ENCODE peak calls at places on chromosomes 6 and 20, in ten cellular contexts. H is pancreas, T is tibial artery, O is body of pancreas, G is cardiac muscle cell, W is A549, S is psoas muscle, F is Peyer's patch, C is left lung, Y is kidney. B is an unnamed sample. For H3K4me1, the result is how much of the 10 kb centered on the place peaks cover.

GRCh38 chr6:155328539-155329459 is 14.5 kb upstream of the TFB1M start:
- DNase-seq in F (peak), G (no peak), W (no peak), T (no peak), O (peak), Y (no peak), H (peak), C (no peak), S (no peak), B (no peak)

GRCh38 chr6:35318200-35318844 is 20.7 kb downstream of the DEF6 start:
- DNase-seq in Y (peak), G (peak), T (peak), C (peak), O (peak), S (peak), F (peak), H (peak), W (peak), B (peak)

GRCh38 chr6:154460306-154461071 is 50.0 kb downstream of the CNKSR3 start:
- DNase-seq in H (no peak), W (no peak), S (no peak), Y (no peak), T (no peak), C (no peak), G (no peak), O (no peak), F (no peak), B (no peak)

GRCh38 chr6:157791461-157791860 is 31.6 kb upstream of the SNX9 start:
- DNase-seq in W (no peak), G (no peak), O (peak), S (no peak), C (no peak), Y (no peak), F (no peak), H (peak), T (no peak), B (no peak)

GRCh38 chr20:62241501-62241900 is 3.2 kb downstream of the OSBPL2 start:
- DNase-seq in W (no peak), F (peak), H (no peak), C (no peak), G (no peak), Y (no peak), S (no peak), O (peak), T (no peak), B (peak)

GRCh38 chr6:154154389-154154967 is 115.4 kb downstream of the OPRM1 start:
- DNase-seq in H (peak), O (peak), S (no peak), C (no peak), W (peak), T (no peak), F (no peak), Y (no peak), G (peak), B (peak)

GRCh38 chr6:152386131-152386530 is 251.0 kb downstream of the SYNE1 start:
- DNase-seq in O (no peak), H (no peak), T (no peak), S (no peak), W (peak), G (no peak), F (no peak), Y (no peak), C (no peak), B (no peak)

GRCh38 chr20:17666491-17666890 is 15.6 kb downstream of the RRBP1 start:
- DNase-seq in G (no peak), Y (no peak), O (no peak), H (no peak), F (no peak), C (no peak), W (no peak), S (no peak), T (peak), B (no peak)

GRCh38 chr20:20547221-20547875 is 165.1 kb downstream of the RALGAPA2 start:
- DNase-seq in T (no peak), H (no peak), O (no peak), S (no peak), C (no peak), W (no peak), G (no peak), F (no peak), Y (no peak), B (no peak)

GRCh38 chr6:113857565-113858066 is 471 bp downstream of the MARCKS start:
- DNase-seq in S (peak), W (peak), G (peak), T (peak), C (no peak), F (peak), O (peak), H (peak), Y (peak), B (no peak)

GRCh38 chr6:159168536-159169192 is 536 bp upstream of the FNDC1 start:
- DNase-seq in C (peak), O (peak), W (peak), H (no peak), F (no peak), Y (peak), T (no peak), G (peak), S (peak), B (no peak)

GRCh38 chr20:23602261-23602660 is 3.5 kb downstream of the CST9 start:
- DNase-seq in F (no peak), G (no peak), T (no peak), W (no peak), C (no peak), S (no peak), H (no peak), Y (no peak), O (no peak), B (no peak)

GRCh38 chr20:9147553-9148024 is 78.7 kb downstream of the PLCB4 start:
- DNase-seq in G (no peak), S (no peak), C (no peak), H (no peak), Y (no peak), W (peak), T (no peak), O (no peak), F (no peak), B (no peak)

GRCh38 chr6:2938632-2939083 is 32.7 kb downstream of the SERPINB6 start:
- DNase-seq in F (no peak), H (peak), G (no peak), O (peak), C (no peak), S (no peak), T (no peak), W (peak), Y (no peak), B (no peak)

GRCh38 chr20:54208492-54209044 is 681 bp downstream of the PFDN4 start:
- DNase-seq in T (no peak), H (no peak), S (no peak), C (no peak), Y (no peak), G (no peak), O (no peak), W (peak), F (no peak), B (no peak)

GRCh38 chr20:14337400-14338171 is at the start of gene FLRT3:
- DNase-seq in T (peak), W (peak), O (peak), H (peak), Y (peak), S (peak), C (peak), G (peak), F (peak), B (peak)

GRCh38 chr6:20953019-20953418 is 418.8 kb downstream of the CDKAL1 start:
- DNase-seq in T (no peak), S (no peak), H (no peak), O (no peak), Y (no peak), F (no peak), C (no peak), G (no peak), W (no peak), B (no peak)

GRCh38 chr20:41956316-41957050 is 338.3 kb upstream of the CHD6 start:
- DNase-seq in W (peak), H (no peak), S (no peak), C (no peak), Y (no peak), O (no peak), T (no peak), F (no peak), G (peak), B (no peak)

GRCh38 chr6:121285041-121285440 is 49.2 kb downstream of the TBC1D32 start:
- DNase-seq in W (peak), G (no peak), Y (no peak), C (no peak), H (no peak), S (no peak), T (no peak), F (no peak), O (no peak), B (no peak)

GRCh38 chr20:40955326-40955725 is 73.3 kb upstream of the TOP1 start:
- DNase-seq in W (no peak), C (no peak), F (no peak), T (peak), H (no peak), G (no peak), O (no peak), S (no peak), Y (no peak), B (no peak)

GRCh38 chr20:17365831-17366230 is 139.0 kb downstream of the PCSK2 start:
- DNase-seq in S (no peak), O (no peak), F (no peak), C (no peak), T (no peak), Y (no peak), H (no peak), G (no peak), W (no peak), B (no peak)

GRCh38 chr6:3825331-3825831 is 23.8 kb upstream of the FAM50B start:
- DNase-seq in F (no peak), O (peak), W (peak), H (no peak), S (peak), T (peak), C (peak), Y (no peak), G (no peak), B (peak)

GRCh38 chr6:15608406-15608805 is 54.4 kb downstream of the DTNBP1 start:
- DNase-seq in F (no peak), Y (no peak), T (no peak), O (no peak), H (no peak), C (no peak), G (no peak), W (peak), S (no peak), B (no peak)

GRCh38 chr6:87806098-87806497 is 104.1 kb upstream of the AKIRIN2 start:
- DNase-seq in W (no peak), F (no peak), S (no peak), T (no peak), C (no peak), H (no peak), Y (no peak), G (no peak), O (no peak), B (no peak)

GRCh38 chr6:53335224-53335994 is 13.3 kb downstream of the ELOVL5 start:
- DNase-seq in Y (no peak), O (no peak), C (no peak), T (no peak), S (no peak), F (no peak), H (no peak), G (no peak), W (no peak), B (no peak)

GRCh38 chr6:121896771-121897170 is 461.3 kb downstream of the GJA1 start:
- DNase-seq in O (no peak), H (no peak), S (no peak), F (no peak), T (no peak), C (no peak), W (no peak), Y (no peak), G (no peak), B (no peak)

GRCh38 chr6:31763617-31763940 is 1.1 kb downstream of the SAPCD1 start:
- DNase-seq in C (no peak), O (no peak), Y (peak), H (no peak), T (no peak), S (no peak), G (no peak), W (peak), F (no peak), B (no peak)

GRCh38 chr6:81950877-81951276 is 198.4 kb upstream of the TENT5A start:
- DNase-seq in O (no peak), W (no peak), T (no peak), F (no peak), H (no peak), G (no peak), C (no peak), S (no peak), Y (no peak), B (no peak)

GRCh38 chr6:43924222-43924702 is 154.3 kb downstream of the VEGFA start:
- DNase-seq in W (no peak), F (peak), G (no peak), O (peak), H (no peak), S (no peak), Y (peak), C (peak), T (peak), B (no peak)

GRCh38 chr6:50380409-50381105 is 330.8 kb upstream of the DEFB112 start:
- DNase-seq in F (no peak), W (no peak), O (no peak), Y (no peak), C (no peak), T (no peak), G (no peak), H (no peak), S (no peak), B (no peak)

DNA sequence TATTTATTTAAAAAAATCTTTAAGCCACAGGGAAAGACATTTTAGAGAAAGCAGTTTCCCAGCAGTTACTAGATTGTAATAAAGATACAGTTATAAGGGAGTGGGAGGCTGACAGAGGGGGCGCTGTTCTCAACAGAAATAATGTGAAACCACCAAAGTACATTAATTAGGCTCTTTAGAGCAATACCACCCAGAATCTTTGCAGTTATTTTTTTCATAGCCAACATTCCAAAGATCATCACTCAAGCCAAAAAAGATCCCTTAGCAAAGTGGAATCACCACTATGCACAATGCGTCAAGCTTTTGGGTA is 331.3 kb upstream of the DEFB112 start:
- DNase-seq in T (no peak), F (no peak), S (no peak), O (no peak), G (no peak), Y (no peak), C (no peak), H (no peak), W (no peak), B (no peak)
- TF ChIP-seq CTCF in T (no peak), F (no peak), S (no peak), O (no peak), G (no peak), Y (no peak), C (no peak), H (no peak), W (no peak), B (no peak)

GRCh38 chr6:83978324-83978734 is 55.2 kb upstream of the MRAP2 start:
- DNase-seq in H (no peak), Y (no peak), S (no peak), T (no peak), W (no peak), C (no peak), F (no peak), G (no peak), O (no peak), B (no peak)
- H3K4me1 ChIP-seq in H (under half), Y (under half), S (under half), T (under half), W (under half), C (under half), F (under half), G (under half), O (under half), B (under half)

GRCh38 chr6:168116975-168117899 is 38.2 kb upstream of the FRMD1 start:
- DNase-seq in O (no peak), G (no peak), T (peak), S (no peak), H (no peak), W (no peak), Y (peak), C (peak), F (peak), B (no peak)

GRCh38 chr6:168116446-168116974 is 37.5 kb upstream of the FRMD1 start:
- DNase-seq in F (no peak), O (no peak), W (no peak), C (no peak), H (no peak), G (no peak), Y (peak), S (no peak), T (peak), B (no peak)

GRCh38 chr6:168118935-168119334 is 39.9 kb upstream of the FRMD1 start:
- DNase-seq in H (no peak), C (no peak), G (no peak), W (no peak), F (peak), T (peak), S (no peak), Y (peak), O (no peak), B (no peak)

GRCh38 chr6:168119539-168119938 is 40.5 kb upstream of the FRMD1 start:
- DNase-seq in G (no peak), W (no peak), F (no peak), H (no peak), C (no peak), T (no peak), Y (no peak), S (no peak), O (no peak), B (no peak)

DNA sequence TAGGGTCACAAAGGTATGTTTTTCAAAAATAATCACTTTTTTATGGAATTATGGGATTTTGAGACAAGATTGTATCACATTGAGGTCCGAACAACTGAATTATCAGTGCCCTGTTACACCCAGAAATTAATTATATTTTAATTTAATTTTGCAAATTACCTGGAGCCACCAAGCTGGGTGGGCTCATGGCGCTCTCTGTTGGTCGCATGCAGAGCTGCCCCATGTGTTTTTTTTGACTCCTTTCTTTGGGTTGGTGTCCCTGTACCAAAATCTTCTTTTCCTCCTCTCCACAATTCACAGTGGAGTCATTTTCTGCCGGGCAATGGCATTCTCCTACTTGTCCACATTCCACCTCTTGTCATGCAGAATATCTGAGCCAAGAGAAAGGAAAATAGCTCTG is 38.9 kb upstream of the FRMD1 start:
- DNase-seq in C (no peak), T (no peak), G (no peak), W (no peak), O (no peak), S (no peak), Y (no peak), F (peak), H (no peak), B (no peak)
- TF ChIP-seq CTCF in C (no peak), T (no peak), G (peak), W (no peak), O (peak), S (peak), Y (peak), F (peak), H (no peak), B (peak)

DNA sequence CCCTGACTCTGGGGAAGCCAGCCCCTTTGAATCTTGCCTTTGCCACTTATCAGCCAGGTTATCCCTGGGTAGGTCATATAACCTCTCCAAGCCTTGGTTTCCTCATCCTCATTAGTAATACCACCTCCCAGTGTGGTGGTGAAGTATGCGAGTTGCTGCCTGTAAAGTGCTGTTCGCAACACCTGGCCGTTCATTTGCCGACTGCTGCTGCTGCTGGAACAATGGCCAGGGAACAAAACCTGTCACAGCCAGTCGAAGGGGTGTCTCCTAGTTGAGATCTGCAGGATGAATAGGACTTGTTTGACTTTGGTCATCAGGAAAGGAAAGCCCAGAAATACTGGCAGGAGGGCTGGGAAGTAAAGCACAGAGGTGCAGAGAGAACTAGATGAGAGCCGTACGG is 6.1 kb downstream of the MANBAL start:
- DNase-seq in H (no peak), O (no peak), T (no peak), S (no peak), G (no peak), Y (no peak), C (no peak), W (peak), F (peak), B (peak)
- H3K4me1 ChIP-seq in H (under half), O (half or more), T (under half), S (under half), G (under half), Y (under half), C (under half), W (half or more), F (under half), B (under half)

GRCh38 chr6:125858427-125859320 is 67.9 kb downstream of the NCOA7 start:
- DNase-seq in C (peak), G (peak), F (no peak), Y (no peak), S (no peak), O (peak), W (peak), T (no peak), H (peak), B (peak)
- TF ChIP-seq CTCF in C (peak), G (peak), F (peak), Y (peak), S (peak), O (peak), W (peak), T (peak), H (peak), B (peak)

GRCh38 chr6:128508588-128509296 is 11.7 kb downstream of the PTPRK start:
- DNase-seq in W (peak), F (no peak), O (no peak), C (no peak), T (no peak), S (no peak), H (no peak), Y (no peak), G (no peak), B (no peak)
- H3K4me1 ChIP-seq in W (half or more), F (under half), O (half or more), C (under half), T (under half), S (under half), H (half or more), Y (under half), G (under half), B (under half)

GRCh38 chr6:68196645-68197044 is 438.4 kb upstream of the ADGRB3 start:
- DNase-seq in G (no peak), Y (no peak), C (no peak), T (no peak), H (no peak), S (no peak), O (no peak), W (peak), F (no peak), B (no peak)
- TF ChIP-seq CTCF in G (no peak), Y (no peak), C (no peak), T (no peak), H (no peak), S (no peak), O (no peak), W (no peak), F (no peak), B (no peak)

DNA sequence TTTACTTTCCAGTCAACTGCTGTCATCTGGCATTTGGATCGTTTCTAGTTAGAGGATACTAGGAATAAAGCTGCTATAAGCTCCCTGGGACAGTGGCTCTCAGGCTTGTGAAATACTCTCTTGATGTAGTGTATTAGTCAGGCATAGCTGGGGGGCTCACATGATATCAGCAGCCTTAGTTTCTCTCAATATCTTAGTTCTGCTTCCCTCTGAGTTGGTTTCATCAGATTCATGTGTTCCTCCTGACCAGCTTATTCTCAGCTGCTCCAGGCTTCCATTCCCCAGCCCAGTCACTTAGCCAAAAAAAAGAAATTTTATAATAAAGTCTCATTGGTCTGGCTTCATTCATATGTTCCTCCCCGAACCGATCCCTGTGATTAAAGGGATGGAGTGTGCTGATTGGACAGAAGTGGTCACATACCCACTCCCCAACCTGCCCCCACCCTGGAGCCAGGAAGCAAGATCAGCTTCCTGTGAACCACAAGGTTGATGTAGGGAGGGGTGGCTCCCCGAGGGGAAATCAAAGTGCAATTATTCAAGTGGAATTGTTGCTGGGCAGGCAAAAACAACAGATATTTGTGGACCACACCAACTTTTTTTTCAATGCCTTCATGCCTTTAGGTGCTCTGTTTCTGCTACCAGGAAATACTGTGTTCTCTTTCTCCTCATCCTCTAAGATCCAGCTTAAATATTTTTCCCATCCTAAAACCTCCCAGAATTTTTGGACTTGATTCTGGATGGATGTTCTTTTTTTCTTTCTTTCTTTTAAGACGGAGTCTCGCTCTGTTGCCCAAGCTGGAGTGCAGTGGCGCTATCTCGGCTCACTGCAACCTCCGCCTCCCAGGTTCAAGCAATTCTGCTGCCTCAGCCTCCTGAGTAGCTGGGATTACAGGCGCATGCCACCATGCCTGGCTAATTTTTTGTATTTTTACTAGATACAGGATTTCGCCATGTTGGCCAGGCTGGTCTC is 11.2 kb upstream of the B4GALT5 start:
- DNase-seq in H (peak), G (no peak), C (peak), Y (peak), W (no peak), S (peak), F (no peak), T (peak), O (peak), B (no peak)
- H3K4me1 ChIP-seq in H (under half), G (under half), C (under half), Y (under half), W (under half), S (under half), F (under half), T (under half), O (under half), B (under half)

B was measured in prostate gland.